ENCODE peak calls at places on chromosomes 1 and 21, in four cellular contexts. C is WTC11, X is HepG2, P is K562. V is an unnamed sample.

GRCh38 chr1:235018161-235018560 is 110.5 kb downstream of the TOMM20 start:
- DNase-seq in X (peak; percentile 59), P (no peak), C (no peak), V (no peak)

GRCh38 chr1:221983444-221983843 is 241.6 kb upstream of the DUSP10 start:
- DNase-seq in C (no peak), P (no peak), X (no peak), V (no peak)

GRCh38 chr1:60343736-60344135 is 270.2 kb upstream of the C1orf87 start:
- DNase-seq in X (no peak), P (no peak), C (no peak), V (no peak)

GRCh38 chr1:204990059-204990664 is 52.9 kb upstream of the CNTN2 start:
- DNase-seq in P (no peak), X (no peak), C (no peak), V (no peak)

GRCh38 chr1:201305815-201306214 is 22.5 kb downstream of the PKP1 start:
- DNase-seq in X (no peak), C (no peak), P (no peak), V (no peak)

GRCh38 chr21:36070999-36071398 is 1.2 kb downstream of the CBR1 start:
- DNase-seq in P (no peak), X (no peak), C (no peak), V (no peak)

GRCh38 chr1:215104283-215104682 is 21.7 kb downstream of the KCNK2 start:
- DNase-seq in C (no peak), X (no peak), P (no peak), V (no peak)

GRCh38 chr1:236978740-236979139 is 25.5 kb downstream of the MT1HL1 start:
- DNase-seq in P (no peak), C (no peak), X (no peak), V (no peak)

GRCh38 chr1:204369006-204369726 is 9.4 kb upstream of the PLEKHA6 start:
- DNase-seq in P (no peak), C (no peak), X (no peak), V (no peak)

GRCh38 chr1:177586429-177586828 is 383.4 kb downstream of the SEC16B start:
- DNase-seq in X (no peak), P (no peak), C (no peak), V (no peak)

GRCh38 chr1:29322147-29322694 is 85.9 kb downstream of the PTPRU start:
- DNase-seq in P (no peak), C (no peak), X (no peak), V (no peak)

GRCh38 chr1:13725714-13726175 is 25.8 kb downstream of the PRDM2 start:
- DNase-seq in C (peak; percentile 30), P (no peak), X (peak; percentile 20), V (no peak)

GRCh38 chr1:235714205-235714897 is 64.8 kb upstream of the GNG4 start:
- DNase-seq in P (no peak), C (no peak), X (no peak), V (no peak)

GRCh38 chr1:93448292-93448982 is 519 bp downstream of the FNBP1L start:
- DNase-seq in C (peak; percentile 76), X (peak; percentile 26), P (peak; percentile 62), V (no peak)

GRCh38 chr1:172746091-172746949 is 87.4 kb downstream of the FASLG start:
- DNase-seq in X (peak; percentile 66), C (no peak), P (no peak), V (peak; percentile 70)

GRCh38 chr1:57024855-57025254 is 59.0 kb upstream of the C8B start:
- DNase-seq in P (no peak), C (no peak), X (no peak), V (no peak)

GRCh38 chr1:32963746-32964460 is 706 bp downstream of the RNF19B start:
- DNase-seq in X (no peak), P (peak; percentile 86), C (peak; percentile 75), V (no peak)

GRCh38 chr1:164452549-164452948 is 106.4 kb upstream of the PBX1 start:
- DNase-seq in X (no peak), P (no peak), C (no peak), V (no peak)

GRCh38 chr1:6033986-6034749 is 11.5 kb upstream of the KCNAB2 start:
- DNase-seq in C (peak; percentile 86), X (peak; percentile 49), P (peak; percentile 85), V (no peak)

GRCh38 chr1:230012093-230012393 is 55.0 kb upstream of the GALNT2 start:
- DNase-seq in P (no peak), X (no peak), C (no peak), V (no peak)

GRCh38 chr1:199859525-199859924 is 168.0 kb upstream of the NR5A2 start:
- DNase-seq in P (no peak), X (no peak), C (no peak), V (no peak)

GRCh38 chr21:26169061-26169610 is 1.4 kb downstream of the APP start:
- DNase-seq in C (no peak), X (peak; percentile 41), P (no peak), V (peak; percentile 24)

GRCh38 chr21:42118901-42119300 is 47.8 kb downstream of the UMODL1 start:
- DNase-seq in X (no peak), C (no peak), P (no peak), V (no peak)

GRCh38 chr1:52615489-52616042 is 13.4 kb downstream of the GPX7 start:
- DNase-seq in X (no peak), P (no peak), C (no peak), V (no peak)

GRCh38 chr1:209500993-209501392 is 82.5 kb upstream of the CAMK1G start:
- DNase-seq in P (no peak), C (no peak), X (no peak), V (no peak)

GRCh38 chr1:150364231-150365003 is 470 bp downstream of the RPRD2 start:
- DNase-seq in C (peak; percentile 80), P (peak; percentile 62), X (peak; percentile 72), V (no peak)

GRCh38 chr1:91673603-91674002 is 173.0 kb downstream of the CDC7 start:
- DNase-seq in P (no peak), X (no peak), C (no peak), V (no peak)

GRCh38 chr1:65418522-65419185 is 1.8 kb upstream of the LEPR start:
- DNase-seq in X (no peak), C (no peak), P (no peak), V (no peak)

GRCh38 chr1:65421341-65422174 is 1.1 kb downstream of the LEPR start:
- DNase-seq in C (no peak), P (no peak), X (no peak), V (no peak)

GRCh38 chr1:65420590-65421340 is at the start of the genes LEPR and LEPROT:
- DNase-seq in P (no peak), C (no peak), X (peak; percentile 58), V (no peak)

GRCh38 chr1:65417729-65418128 is 2.7 kb upstream of the LEPR start:
- DNase-seq in C (no peak), P (no peak), X (no peak), V (no peak)

DNA sequence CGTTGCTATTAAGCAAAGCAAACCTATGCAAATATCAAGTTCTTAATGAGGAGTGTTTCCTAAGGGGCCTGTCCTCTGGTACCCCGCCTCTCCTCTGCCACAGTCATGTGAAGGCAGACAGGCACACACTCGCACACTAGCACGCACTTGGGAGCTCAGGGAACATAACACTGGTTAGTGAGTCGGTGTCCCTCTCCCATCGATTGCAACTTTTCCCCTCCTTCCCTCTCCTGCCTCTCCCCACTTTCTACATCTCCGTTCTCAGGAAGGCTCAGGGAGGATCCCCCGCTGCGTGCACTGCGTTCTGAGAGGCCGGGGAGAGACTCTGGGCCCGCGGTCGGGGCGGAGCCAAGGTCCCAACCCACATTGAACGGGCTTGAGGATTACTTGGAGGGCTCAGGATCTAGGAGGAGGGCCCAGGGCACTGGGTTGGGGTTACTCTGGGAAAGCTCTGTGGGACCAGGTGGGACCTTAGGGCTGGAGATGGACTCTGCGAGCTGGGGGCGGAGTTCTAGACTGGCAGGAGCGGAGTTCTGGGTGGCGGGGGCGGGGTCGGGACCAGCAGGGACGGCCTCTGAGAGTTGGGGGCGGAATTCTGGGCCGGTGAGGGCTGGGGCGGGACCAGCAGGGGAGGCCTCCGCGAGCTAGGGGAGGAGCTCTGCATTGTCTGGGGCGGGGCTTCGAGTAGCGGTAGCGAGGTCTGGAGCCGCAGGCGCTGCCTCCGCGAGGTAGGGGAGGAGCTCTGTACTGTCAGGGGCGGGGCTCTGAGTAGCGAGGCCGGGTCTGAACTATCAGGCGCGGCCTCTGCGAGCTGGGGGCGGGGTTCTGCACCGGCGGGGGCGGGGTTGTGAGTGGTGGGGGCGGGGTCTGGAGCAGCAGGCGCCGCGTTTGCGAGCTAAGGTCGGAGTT is 533 bp upstream of the LEPR start:
- DNase-seq in P (peak; percentile 96), C (peak; percentile 99), X (peak; percentile 93), V (peak; percentile 87)
- TF ChIP-seq ETV6 in P (no peak), C (no peak), X (no peak), V (no peak)

GRCh38 chr1:36475341-36475740 is 7.4 kb downstream of the CSF3R start:
- DNase-seq in C (no peak), X (no peak), P (no peak), V (no peak)
- TF ChIP-seq ETV6 in C (no peak), X (no peak), P (no peak), V (no peak)

GRCh38 chr1:192435704-192436103 is 118.9 kb downstream of the RGS21 start:
- DNase-seq in C (no peak), P (no peak), X (no peak), V (no peak)
- TF ChIP-seq ETV6 in C (no peak), P (no peak), X (no peak), V (no peak)

GRCh38 chr1:156114101-156114918 is at the start of gene LMNA:
- DNase-seq in X (peak; percentile 75), C (peak; percentile 80), P (peak; percentile 92), V (peak; percentile 48)
- TF ChIP-seq ETV6 in X (peak; percentile 33), C (peak; percentile 39), P (no peak), V (no peak)

DNA sequence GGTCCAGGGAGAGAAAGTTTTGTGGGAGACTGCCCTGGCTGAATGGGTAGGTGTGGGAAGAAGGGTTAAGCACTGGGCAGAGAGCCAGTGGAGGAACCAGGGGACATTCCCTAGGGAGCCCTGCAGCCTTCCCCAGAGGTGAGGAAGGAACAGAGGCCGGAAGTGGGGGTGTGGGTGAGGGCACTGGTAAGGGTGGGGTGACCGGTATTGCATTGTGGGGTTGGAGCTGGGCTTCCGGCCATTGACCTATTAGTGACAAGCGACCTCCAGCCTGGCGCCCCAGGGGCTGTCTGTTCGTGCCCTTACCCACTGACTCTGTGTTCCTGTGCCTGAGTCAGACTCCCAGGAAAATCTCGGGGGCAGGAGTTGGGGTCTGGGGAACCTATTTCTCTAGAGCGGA is 3.5 kb upstream of the TSPAN1 start:
- DNase-seq in X (no peak), P (no peak), C (no peak), V (no peak)
- TF ChIP-seq ETV6 in X (no peak), P (no peak), C (no peak), V (no peak)

DNA sequence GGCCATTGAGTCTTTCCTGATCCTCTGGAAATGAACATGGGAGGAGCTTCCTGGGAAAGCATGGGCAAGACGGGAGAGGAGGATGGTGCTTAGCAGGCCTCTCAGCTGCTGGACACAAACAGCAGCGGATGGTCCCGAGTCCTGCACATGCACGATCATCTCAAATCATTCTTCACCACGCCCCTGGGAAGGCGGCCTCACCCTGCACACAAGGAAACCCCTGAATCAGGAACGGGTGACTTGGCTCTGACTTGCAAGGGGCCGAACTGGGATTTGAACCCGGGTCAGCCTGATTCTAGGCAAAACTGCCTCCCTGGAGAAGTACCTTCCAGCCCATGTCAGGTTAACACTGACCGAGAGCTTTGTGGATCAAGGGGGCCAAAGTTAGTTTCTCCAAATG is 134.8 kb upstream of the WNT4 start:
- DNase-seq in X (no peak), C (no peak), P (no peak), V (no peak)
- TF ChIP-seq ETV6 in X (no peak), C (no peak), P (no peak), V (no peak)